ENCODE peak calls at places on chromosomes 2 and 18, in nine cellular contexts. N is tibial nerve, S is psoas muscle, I is left ventricle myocardium inferior, R is esophagus muscularis mucosa, K is heart left ventricle, X is fibroblast of the aortic adventitia, C is spleen, O is lower leg skin. F is an unnamed sample.

GRCh38 chr2:18647731-18648130 is 58.4 kb upstream of the NT5C1B start:
- DNase-seq in N (no peak), S (no peak), I (no peak), R (no peak), K (no peak), X (no peak), C (no peak), O (no peak), F (no peak)

GRCh38 chr18:61833387-61833786 is 59.4 kb downstream of the RNF152 start:
- DNase-seq in N (no peak), S (no peak), I (no peak), R (no peak), K (no peak), X (peak), C (no peak), O (no peak), F (peak)

GRCh38 chr2:42053791-42054656 is 6.2 kb downstream of the PKDCC start:
- DNase-seq in N (no peak), S (peak), I (peak), R (no peak), K (peak), X (peak), C (peak), O (no peak), F (no peak)

GRCh38 chr2:240818543-240819403 is 1.2 kb downstream of the KIF1A start:
- DNase-seq in N (no peak), S (peak), I (peak), R (no peak), K (peak), X (no peak), C (peak), O (peak), F (no peak)

GRCh38 chr2:104816146-104816545 is 37.8 kb upstream of the POU3F3 start:
- DNase-seq in N (no peak), S (no peak), I (no peak), R (no peak), K (no peak), X (no peak), C (no peak), O (no peak), F (no peak)

GRCh38 chr2:73373335-73373734 is 12.3 kb upstream of the ALMS1 start:
- DNase-seq in N (no peak), S (no peak), I (no peak), R (no peak), K (no peak), X (no peak), C (no peak), O (no peak), F (no peak)

GRCh38 chr2:120867290-120868231 is 131.9 kb downstream of the GLI2 start:
- DNase-seq in N (peak), S (peak), I (peak), R (no peak), K (peak), X (peak), C (peak), O (peak), F (peak)

GRCh38 chr2:216742411-216742810 is 47.1 kb upstream of the IGFBP5 start:
- DNase-seq in N (peak), S (peak), I (peak), R (no peak), K (no peak), X (no peak), C (no peak), O (no peak), F (peak)

GRCh38 chr2:218569661-218570500 is 1.2 kb downstream of the CNOT9 start:
- DNase-seq in N (no peak), S (no peak), I (peak), R (no peak), K (no peak), X (peak), C (no peak), O (no peak), F (peak)

GRCh38 chr2:215059724-215060123 is 78.7 kb downstream of the ABCA12 start:
- DNase-seq in N (no peak), S (no peak), I (no peak), R (no peak), K (no peak), X (peak), C (no peak), O (no peak), F (no peak)

GRCh38 chr2:61456070-61456745 is 14.7 kb downstream of the USP34 start:
- DNase-seq in N (no peak), S (no peak), I (no peak), R (no peak), K (no peak), X (peak), C (no peak), O (no peak), F (peak)

GRCh38 chr18:6525593-6525992 is 110.9 kb upstream of the L3MBTL4 start:
- DNase-seq in N (no peak), S (no peak), I (no peak), R (no peak), K (no peak), X (no peak), C (no peak), O (no peak), F (no peak)

GRCh38 chr18:48803518-48803917 is 147.2 kb downstream of the SMAD7 start:
- DNase-seq in N (no peak), S (peak), I (peak), R (no peak), K (no peak), X (no peak), C (peak), O (peak), F (no peak)

GRCh38 chr2:69559696-69560482 is 83.7 kb downstream of the AAK1 start:
- DNase-seq in N (no peak), S (no peak), I (no peak), R (no peak), K (no peak), X (peak), C (no peak), O (no peak), F (peak)

GRCh38 chr18:3983351-3983969 is 471.6 kb downstream of the DLGAP1 start:
- DNase-seq in N (no peak), S (no peak), I (no peak), R (no peak), K (no peak), X (peak), C (no peak), O (no peak), F (peak)

GRCh38 chr2:126650994-126651393 is 5.0 kb upstream of the GYPC start:
- DNase-seq in N (no peak), S (no peak), I (no peak), R (peak), K (no peak), X (no peak), C (no peak), O (peak), F (no peak)

GRCh38 chr2:236600892-236601291 is 31.3 kb downstream of the ACKR3 start:
- DNase-seq in N (no peak), S (no peak), I (no peak), R (no peak), K (peak), X (no peak), C (peak), O (no peak), F (no peak)

GRCh38 chr2:72975017-72975416 is 57.7 kb downstream of the EMX1 start:
- DNase-seq in N (no peak), S (peak), I (no peak), R (no peak), K (no peak), X (no peak), C (no peak), O (no peak), F (no peak)

GRCh38 chr18:48711651-48712486 is 173.0 kb downstream of the CTIF start:
- DNase-seq in N (no peak), S (peak), I (no peak), R (no peak), K (peak), X (peak), C (peak), O (no peak), F (peak)

GRCh38 chr2:133525751-133526467 is 42.4 kb downstream of the NCKAP5 start:
- DNase-seq in N (no peak), S (no peak), I (no peak), R (peak), K (no peak), X (no peak), C (no peak), O (no peak), F (no peak)

GRCh38 chr2:172335731-172336130 is 91.7 kb upstream of the ITGA6 start:
- DNase-seq in N (no peak), S (no peak), I (no peak), R (no peak), K (no peak), X (no peak), C (no peak), O (peak), F (no peak)

GRCh38 chr2:204628926-204629661 is 83.8 kb downstream of the PARD3B start:
- DNase-seq in N (no peak), S (no peak), I (no peak), R (no peak), K (no peak), X (peak), C (no peak), O (no peak), F (peak)

GRCh38 chr18:45974088-45974536 is 7.0 kb upstream of the EPG5 start:
- DNase-seq in N (peak), S (no peak), I (peak), R (no peak), K (no peak), X (peak), C (no peak), O (peak), F (peak)

GRCh38 chr2:28380185-28380584 is 12.5 kb upstream of the FOSL2 start:
- DNase-seq in N (no peak), S (peak), I (no peak), R (no peak), K (no peak), X (no peak), C (no peak), O (no peak), F (no peak)

GRCh38 chr2:2291500-2292260 is 39.4 kb downstream of the MYT1L start:
- DNase-seq in N (no peak), S (no peak), I (peak), R (no peak), K (no peak), X (no peak), C (no peak), O (no peak), F (no peak)

GRCh38 chr2:110755494-110756078 is 23.2 kb downstream of the ACOXL start:
- DNase-seq in N (no peak), S (no peak), I (no peak), R (no peak), K (no peak), X (peak), C (no peak), O (no peak), F (peak)

GRCh38 chr2:157032019-157032418 is 225.5 kb upstream of the GALNT5 start:
- DNase-seq in N (no peak), S (no peak), I (no peak), R (no peak), K (no peak), X (peak), C (no peak), O (no peak), F (peak)

GRCh38 chr2:45889053-45889452 is 237.6 kb downstream of the PRKCE start:
- DNase-seq in N (no peak), S (no peak), I (peak), R (no peak), K (no peak), X (no peak), C (peak), O (no peak), F (no peak)

GRCh38 chr2:53331667-53332066 is 435.9 kb upstream of the CHAC2 start:
- DNase-seq in N (no peak), S (no peak), I (no peak), R (no peak), K (no peak), X (no peak), C (no peak), O (no peak), F (no peak)

GRCh38 chr18:76689646-76690264 is 132.6 kb upstream of the ZNF236 start:
- DNase-seq in N (no peak), S (no peak), I (no peak), R (no peak), K (no peak), X (no peak), C (no peak), O (no peak), F (no peak)

GRCh38 chr2:241507430-241508239 is 749 bp downstream of the STK25 start:
- DNase-seq in N (no peak), S (peak), I (peak), R (no peak), K (peak), X (peak), C (peak), O (no peak), F (peak)

GRCh38 chr2:148615446-148615845 is 29.1 kb upstream of the EPC2 start:
- DNase-seq in N (no peak), S (no peak), I (no peak), R (no peak), K (no peak), X (no peak), C (no peak), O (no peak), F (no peak)

GRCh38 chr18:55861266-55861665 is 273.3 kb upstream of the TCF4 start:
- DNase-seq in N (no peak), S (no peak), I (no peak), R (no peak), K (no peak), X (peak), C (no peak), O (no peak), F (peak)
- TF ChIP-seq CTCF in N (no peak), S (peak), I (peak), R (peak), K (peak), X (peak), C (no peak), O (no peak), F (peak)

DNA sequence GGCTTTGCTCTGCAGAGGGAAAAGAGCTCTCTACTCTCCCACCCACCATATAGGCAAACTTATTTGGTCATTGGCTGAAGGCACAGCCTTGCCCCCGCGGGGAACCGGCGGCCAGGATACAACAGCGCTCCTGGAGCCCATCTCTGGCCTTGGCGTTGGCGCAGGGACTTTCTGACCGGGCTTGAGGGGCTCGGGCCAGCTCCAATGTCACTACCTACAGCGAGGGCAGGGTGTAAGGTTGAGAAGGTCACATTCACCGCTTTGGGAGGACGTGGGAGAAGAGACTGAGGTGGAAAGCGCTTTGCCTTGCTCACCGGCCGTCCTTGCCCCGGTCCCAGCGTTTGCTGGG is 2.2 kb downstream of the ONECUT2 start:
- DNase-seq in N (no peak), S (no peak), I (no peak), R (no peak), K (no peak), X (no peak), C (no peak), O (no peak), F (no peak)
- H3K4me3 ChIP-seq in N (no peak), S (peak), I (peak), R (no peak), K (peak), X (no peak), C (no peak), O (no peak), F (no peak)

DNA sequence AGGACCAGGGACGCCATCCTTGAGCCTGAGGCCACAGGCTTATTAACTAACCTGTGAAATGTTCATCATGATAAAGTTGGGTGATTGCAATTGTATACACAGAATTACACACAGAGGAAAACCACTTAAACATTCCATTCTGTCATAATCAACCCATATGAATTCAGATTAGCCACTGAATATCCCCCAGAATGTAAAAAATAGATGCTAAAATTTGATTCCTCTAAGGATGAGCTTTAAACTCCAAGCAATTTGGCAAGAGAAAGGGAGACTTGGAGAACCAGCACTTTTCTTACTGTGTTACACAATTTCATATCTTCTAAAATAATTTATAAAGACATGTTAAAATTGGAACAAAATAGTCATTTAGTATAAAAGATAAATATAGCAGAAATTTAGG is 146.2 kb upstream of the LMAN1 start:
- DNase-seq in N (no peak), S (no peak), I (no peak), R (no peak), K (no peak), X (peak), C (no peak), O (no peak), F (no peak)
- TF ChIP-seq CTCF in N (no peak), S (no peak), I (no peak), R (no peak), K (no peak), X (no peak), C (no peak), O (no peak), F (no peak)

GRCh38 chr2:197293252-197294007 is 17.1 kb downstream of the ANKRD44 start:
- DNase-seq in N (no peak), S (no peak), I (no peak), R (no peak), K (no peak), X (no peak), C (no peak), O (no peak), F (no peak)

GRCh38 chr2:197296861-197297260 is 13.7 kb downstream of the ANKRD44 start:
- DNase-seq in N (no peak), S (no peak), I (no peak), R (no peak), K (no peak), X (no peak), C (no peak), O (no peak), F (no peak)

GRCh38 chr2:197294260-197294659 is 16.3 kb downstream of the ANKRD44 start:
- DNase-seq in N (no peak), S (no peak), I (no peak), R (no peak), K (no peak), X (no peak), C (no peak), O (no peak), F (no peak)

GRCh38 chr2:197297262-197297661 is 13.3 kb downstream of the ANKRD44 start:
- DNase-seq in N (no peak), S (no peak), I (no peak), R (no peak), K (no peak), X (no peak), C (no peak), O (no peak), F (no peak)

DNA sequence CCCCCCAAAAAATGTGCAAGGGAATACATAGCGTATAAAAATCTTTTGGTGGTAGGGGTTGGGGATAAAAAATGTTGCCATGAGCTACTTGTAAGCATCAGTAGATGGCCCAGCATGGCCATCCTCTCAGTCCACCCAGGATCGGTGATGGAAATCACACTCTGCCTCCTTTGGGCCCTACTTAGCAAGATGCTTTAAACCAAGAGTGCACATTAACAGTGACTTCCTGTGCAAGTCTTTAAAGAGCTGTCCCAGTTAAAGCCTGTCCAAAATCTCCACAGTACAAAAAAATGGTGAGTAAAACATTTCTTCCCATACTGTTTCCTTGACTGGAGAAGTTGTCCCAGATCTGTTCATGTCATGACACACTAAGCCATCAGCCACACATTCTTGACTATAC is 18.0 kb downstream of the ANKRD44 start:
- DNase-seq in N (no peak), S (no peak), I (no peak), R (no peak), K (no peak), X (no peak), C (no peak), O (no peak), F (no peak)
- H3K4me3 ChIP-seq in N (no peak), S (no peak), I (no peak), R (no peak), K (no peak), X (no peak), C (no peak), O (no peak), F (no peak)

DNA sequence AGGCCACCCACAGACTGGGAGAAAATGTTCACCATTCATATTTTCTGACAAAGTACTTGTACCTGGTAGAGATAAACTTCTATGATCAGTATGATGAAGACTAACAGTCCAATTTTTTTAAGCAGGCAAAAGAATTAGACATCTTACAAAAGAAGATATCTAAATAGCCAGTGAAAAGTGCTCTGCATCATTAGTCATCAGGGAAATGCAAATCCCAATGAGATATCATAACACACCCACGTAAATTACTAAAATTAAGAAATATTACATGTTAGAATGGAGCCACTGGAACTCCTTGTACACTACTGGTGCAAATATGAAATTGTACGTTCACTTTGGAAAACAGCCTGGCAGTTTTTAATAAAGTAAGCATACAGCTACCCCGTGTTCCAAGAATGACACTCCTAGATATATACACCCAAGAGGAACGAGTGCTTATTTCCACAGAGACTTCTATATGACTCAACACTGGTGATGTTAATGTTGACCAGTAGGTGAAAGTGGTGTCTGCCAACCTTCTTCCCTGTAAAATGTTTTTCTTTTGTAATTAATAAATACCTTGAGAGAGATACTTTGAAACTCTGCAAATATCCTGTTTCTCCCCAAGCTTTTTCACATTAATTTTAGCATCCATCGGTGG is 80.3 kb downstream of the NPAS2 start:
- DNase-seq in N (no peak), S (no peak), I (no peak), R (no peak), K (no peak), X (no peak), C (no peak), O (no peak), F (peak)
- TF ChIP-seq CTCF in N (no peak), S (no peak), I (no peak), R (no peak), K (no peak), X (no peak), C (no peak), O (no peak), F (no peak)

GRCh38 chr2:38074047-38074774 is 1.7 kb downstream of the CYP1B1 start:
- DNase-seq in N (no peak), S (peak), I (peak), R (no peak), K (peak), X (peak), C (peak), O (peak), F (no peak)
- H3K4me3 ChIP-seq in N (peak), S (peak), I (peak), R (peak), K (peak), X (peak), C (peak), O (no peak), F (peak)